ENCODE peak calls at places on chromosomes 4 and X, in nine cellular contexts. One of them, this sample, is unnamed.

GRCh38 chr4:56440983-56441382 is 4.9 kb downstream of the PAICS start:
- DNase-seq in colonic mucosa: no peak
- DNase-seq in tibial artery: no peak
- DNase-seq in spleen: no peak
- DNase-seq in lower lobe of right lung: no peak
- DNase-seq in right atrium auricular region: no peak
- DNase-seq in thyroid gland: no peak
- DNase-seq in psoas muscle: no peak
- DNase-seq in tibial nerve: no peak
- DNase-seq in this sample: no peak

GRCh38 chr4:112448211-112448745 is 67.7 kb downstream of the NEUROG2 start:
- DNase-seq in colonic mucosa: no peak
- DNase-seq in tibial artery: no peak
- DNase-seq in spleen: no peak
- DNase-seq in lower lobe of right lung: no peak
- DNase-seq in right atrium auricular region: no peak
- DNase-seq in thyroid gland: no peak
- DNase-seq in psoas muscle: no peak
- DNase-seq in tibial nerve: no peak
- DNase-seq in this sample: no peak

GRCh38 chr4:129344058-129344457 is 248.1 kb downstream of the C4orf33 start:
- DNase-seq in colonic mucosa: peak
- DNase-seq in tibial artery: no peak
- DNase-seq in spleen: no peak
- DNase-seq in lower lobe of right lung: no peak
- DNase-seq in right atrium auricular region: no peak
- DNase-seq in thyroid gland: peak
- DNase-seq in psoas muscle: no peak
- DNase-seq in tibial nerve: no peak
- DNase-seq in this sample: no peak

GRCh38 chr4:16496501-16496900 is 270.2 kb upstream of the TAPT1 start:
- DNase-seq in colonic mucosa: no peak
- DNase-seq in tibial artery: no peak
- DNase-seq in spleen: no peak
- DNase-seq in lower lobe of right lung: no peak
- DNase-seq in right atrium auricular region: no peak
- DNase-seq in thyroid gland: peak
- DNase-seq in psoas muscle: peak
- DNase-seq in tibial nerve: no peak
- DNase-seq in this sample: no peak

GRCh38 chrX:115330498-115331138 is 41.1 kb downstream of the LUZP4 start:
- DNase-seq in colonic mucosa: peak
- DNase-seq in tibial artery: no peak
- DNase-seq in spleen: no peak
- DNase-seq in lower lobe of right lung: no peak
- DNase-seq in right atrium auricular region: no peak
- DNase-seq in thyroid gland: peak
- DNase-seq in psoas muscle: peak
- DNase-seq in tibial nerve: no peak
- DNase-seq in this sample: no peak

GRCh38 chr4:75432683-75433082 is 81.5 kb downstream of the RCHY1 start:
- DNase-seq in colonic mucosa: no peak
- DNase-seq in tibial artery: no peak
- DNase-seq in spleen: no peak
- DNase-seq in lower lobe of right lung: no peak
- DNase-seq in right atrium auricular region: no peak
- DNase-seq in thyroid gland: no peak
- DNase-seq in psoas muscle: no peak
- DNase-seq in tibial nerve: no peak
- DNase-seq in this sample: no peak

GRCh38 chrX:115702982-115703381 is 142.0 kb downstream of the PLS3 start:
- DNase-seq in colonic mucosa: no peak
- DNase-seq in tibial artery: no peak
- DNase-seq in spleen: no peak
- DNase-seq in lower lobe of right lung: no peak
- DNase-seq in right atrium auricular region: no peak
- DNase-seq in thyroid gland: no peak
- DNase-seq in psoas muscle: no peak
- DNase-seq in tibial nerve: no peak
- DNase-seq in this sample: no peak

GRCh38 chr4:125115941-125116340 is 198.8 kb upstream of the FAT4 start:
- DNase-seq in colonic mucosa: no peak
- DNase-seq in tibial artery: no peak
- DNase-seq in spleen: no peak
- DNase-seq in lower lobe of right lung: no peak
- DNase-seq in right atrium auricular region: no peak
- DNase-seq in thyroid gland: no peak
- DNase-seq in psoas muscle: no peak
- DNase-seq in tibial nerve: no peak
- DNase-seq in this sample: no peak

GRCh38 chrX:19121898-19122640 is at the start of gene ADGRG2:
- DNase-seq in colonic mucosa: peak
- DNase-seq in tibial artery: no peak
- DNase-seq in spleen: no peak
- DNase-seq in lower lobe of right lung: peak
- DNase-seq in right atrium auricular region: no peak
- DNase-seq in thyroid gland: peak
- DNase-seq in psoas muscle: peak
- DNase-seq in tibial nerve: peak
- DNase-seq in this sample: no peak

GRCh38 chrX:77342028-77342427 is 105.2 kb upstream of the FGF16 start:
- DNase-seq in colonic mucosa: no peak
- DNase-seq in tibial artery: no peak
- DNase-seq in spleen: no peak
- DNase-seq in lower lobe of right lung: no peak
- DNase-seq in right atrium auricular region: no peak
- DNase-seq in thyroid gland: no peak
- DNase-seq in psoas muscle: no peak
- DNase-seq in tibial nerve: no peak
- DNase-seq in this sample: no peak

GRCh38 chrX:111180750-111181240 is 84.8 kb downstream of the PAK3 start:
- DNase-seq in colonic mucosa: no peak
- DNase-seq in tibial artery: no peak
- DNase-seq in spleen: no peak
- DNase-seq in lower lobe of right lung: no peak
- DNase-seq in right atrium auricular region: no peak
- DNase-seq in thyroid gland: no peak
- DNase-seq in psoas muscle: no peak
- DNase-seq in tibial nerve: no peak
- DNase-seq in this sample: no peak

GRCh38 chrX:13685126-13685763 is 3.7 kb upstream of the RAB9A start:
- DNase-seq in colonic mucosa: no peak
- DNase-seq in tibial artery: no peak
- DNase-seq in spleen: no peak
- DNase-seq in lower lobe of right lung: no peak
- DNase-seq in right atrium auricular region: no peak
- DNase-seq in thyroid gland: no peak
- DNase-seq in psoas muscle: no peak
- DNase-seq in tibial nerve: no peak
- DNase-seq in this sample: no peak

GRCh38 chrX:8284131-8284530 is 113.1 kb upstream of the VCX2 start:
- DNase-seq in colonic mucosa: no peak
- DNase-seq in tibial artery: no peak
- DNase-seq in spleen: no peak
- DNase-seq in lower lobe of right lung: no peak
- DNase-seq in right atrium auricular region: no peak
- DNase-seq in thyroid gland: peak
- DNase-seq in psoas muscle: no peak
- DNase-seq in tibial nerve: no peak
- DNase-seq in this sample: no peak

GRCh38 chrX:54043084-54043483 is 1.2 kb downstream of the PHF8 start:
- DNase-seq in colonic mucosa: no peak
- DNase-seq in tibial artery: no peak
- DNase-seq in spleen: no peak
- DNase-seq in lower lobe of right lung: no peak
- DNase-seq in right atrium auricular region: no peak
- DNase-seq in thyroid gland: no peak
- DNase-seq in psoas muscle: no peak
- DNase-seq in tibial nerve: no peak
- DNase-seq in this sample: no peak

GRCh38 chrX:54044877-54045328 is 630 bp upstream of the PHF8 start:
- DNase-seq in colonic mucosa: no peak
- DNase-seq in tibial artery: no peak
- DNase-seq in spleen: no peak
- DNase-seq in lower lobe of right lung: no peak
- DNase-seq in right atrium auricular region: no peak
- DNase-seq in thyroid gland: no peak
- DNase-seq in psoas muscle: no peak
- DNase-seq in tibial nerve: no peak
- DNase-seq in this sample: no peak

GRCh38 chrX:54044126-54044876 is at the start of gene PHF8:
- DNase-seq in colonic mucosa: peak
- DNase-seq in tibial artery: peak
- DNase-seq in spleen: peak
- DNase-seq in lower lobe of right lung: peak
- DNase-seq in right atrium auricular region: peak
- DNase-seq in thyroid gland: peak
- DNase-seq in psoas muscle: peak
- DNase-seq in tibial nerve: peak
- DNase-seq in this sample: peak

GRCh38 chrX:54043696-54044125 is 562 bp downstream of the PHF8 start:
- DNase-seq in colonic mucosa: peak
- DNase-seq in tibial artery: peak
- DNase-seq in spleen: peak
- DNase-seq in lower lobe of right lung: no peak
- DNase-seq in right atrium auricular region: no peak
- DNase-seq in thyroid gland: peak
- DNase-seq in psoas muscle: peak
- DNase-seq in tibial nerve: peak
- DNase-seq in this sample: peak

DNA sequence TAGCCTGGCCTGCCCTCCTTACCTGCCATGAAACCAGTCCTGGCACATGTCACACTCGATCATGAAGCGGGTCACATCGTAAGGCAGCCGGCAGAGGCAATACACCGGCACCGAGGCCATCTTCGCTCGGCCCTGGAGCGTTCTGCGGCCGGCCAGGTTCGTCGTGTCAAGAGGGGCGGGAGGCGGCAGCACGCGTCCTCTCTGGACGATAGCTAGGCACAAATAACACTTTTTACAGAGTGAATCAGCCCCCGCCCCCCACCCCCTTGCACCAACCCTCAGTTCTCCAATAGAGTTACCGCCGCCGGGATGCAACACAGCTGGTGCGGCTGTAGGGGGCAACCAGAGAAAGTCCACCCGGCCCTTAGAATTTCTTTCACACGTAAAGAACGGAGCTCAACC is 1.7 kb downstream of the PHF8 start:
- DNase-seq in colonic mucosa: peak
- DNase-seq in tibial artery: peak
- DNase-seq in spleen: peak
- DNase-seq in lower lobe of right lung: peak
- DNase-seq in right atrium auricular region: peak
- DNase-seq in thyroid gland: peak
- DNase-seq in psoas muscle: peak
- DNase-seq in tibial nerve: peak
- DNase-seq in this sample: peak
- H3K27ac ChIP-seq in colonic mucosa: no peak
- H3K27ac ChIP-seq in tibial artery: peak
- H3K27ac ChIP-seq in spleen: peak
- H3K27ac ChIP-seq in lower lobe of right lung: no peak
- H3K27ac ChIP-seq in right atrium auricular region: peak
- H3K27ac ChIP-seq in thyroid gland: no peak
- H3K27ac ChIP-seq in psoas muscle: no peak
- H3K27ac ChIP-seq in tibial nerve: no peak
- H3K27ac ChIP-seq in this sample: peak

DNA sequence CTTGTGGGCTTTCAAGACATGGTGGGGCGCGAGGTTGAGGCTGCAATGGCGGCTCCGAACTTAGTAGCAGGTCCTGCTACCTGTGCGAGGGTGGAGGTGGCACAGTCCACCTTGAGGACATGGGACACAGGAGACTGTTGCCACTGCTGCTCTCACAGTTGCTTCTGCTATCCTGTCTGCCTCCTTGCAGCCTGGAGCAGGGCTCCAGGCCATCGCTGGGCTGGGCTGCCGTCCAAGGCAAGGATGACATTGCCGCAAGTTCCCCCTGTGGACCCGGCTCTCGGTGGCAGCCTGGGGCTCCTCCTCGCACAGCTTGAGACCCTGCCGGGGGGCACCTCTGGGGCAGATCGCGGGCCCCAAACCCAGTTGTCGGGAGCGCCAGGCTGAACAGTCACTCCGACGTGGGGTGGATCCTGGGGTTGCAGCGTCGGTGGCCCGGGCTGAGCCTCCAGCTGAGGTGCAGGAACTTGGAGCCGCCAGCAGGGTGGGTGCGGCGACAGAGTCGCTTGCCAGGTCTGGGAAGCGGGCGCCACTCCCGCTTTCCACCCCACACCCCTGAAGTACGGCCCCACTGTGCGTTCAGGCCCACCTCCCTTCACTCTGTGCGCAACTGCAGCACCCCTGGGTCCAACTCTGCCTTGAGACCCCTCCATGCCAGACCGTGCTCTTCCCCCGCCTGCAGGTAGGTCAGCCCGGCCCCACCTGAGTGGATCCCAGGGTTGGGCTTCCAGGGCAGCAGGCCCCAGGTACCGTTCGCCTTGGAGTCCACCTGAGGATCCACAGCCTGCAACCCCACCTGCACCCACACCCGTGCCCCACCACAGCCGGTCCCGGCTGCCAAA is 192.7 kb upstream of the NUDT6 start:
- DNase-seq in colonic mucosa: no peak
- DNase-seq in tibial artery: no peak
- DNase-seq in spleen: peak
- DNase-seq in lower lobe of right lung: no peak
- DNase-seq in right atrium auricular region: no peak
- DNase-seq in thyroid gland: no peak
- DNase-seq in psoas muscle: no peak
- DNase-seq in tibial nerve: no peak
- DNase-seq in this sample: no peak
- TF ChIP-seq CTCF in colonic mucosa: no peak
- TF ChIP-seq CTCF in tibial artery: no peak
- TF ChIP-seq CTCF in spleen: no peak
- TF ChIP-seq CTCF in lower lobe of right lung: no peak
- TF ChIP-seq CTCF in right atrium auricular region: no peak
- TF ChIP-seq CTCF in thyroid gland: no peak
- TF ChIP-seq CTCF in psoas muscle: no peak
- TF ChIP-seq CTCF in tibial nerve: no peak
- TF ChIP-seq CTCF in this sample: no peak

GRCh38 chr4:182495986-182496385 is 252.8 kb downstream of the TENM3 start:
- DNase-seq in colonic mucosa: no peak
- DNase-seq in tibial artery: no peak
- DNase-seq in spleen: no peak
- DNase-seq in lower lobe of right lung: no peak
- DNase-seq in right atrium auricular region: no peak
- DNase-seq in thyroid gland: no peak
- DNase-seq in psoas muscle: no peak
- DNase-seq in tibial nerve: no peak
- DNase-seq in this sample: no peak
- H3K27ac ChIP-seq in colonic mucosa: no peak
- H3K27ac ChIP-seq in tibial artery: no peak
- H3K27ac ChIP-seq in spleen: no peak
- H3K27ac ChIP-seq in lower lobe of right lung: no peak
- H3K27ac ChIP-seq in right atrium auricular region: no peak
- H3K27ac ChIP-seq in thyroid gland: no peak
- H3K27ac ChIP-seq in psoas muscle: no peak
- H3K27ac ChIP-seq in tibial nerve: no peak
- H3K27ac ChIP-seq in this sample: no peak

DNA sequence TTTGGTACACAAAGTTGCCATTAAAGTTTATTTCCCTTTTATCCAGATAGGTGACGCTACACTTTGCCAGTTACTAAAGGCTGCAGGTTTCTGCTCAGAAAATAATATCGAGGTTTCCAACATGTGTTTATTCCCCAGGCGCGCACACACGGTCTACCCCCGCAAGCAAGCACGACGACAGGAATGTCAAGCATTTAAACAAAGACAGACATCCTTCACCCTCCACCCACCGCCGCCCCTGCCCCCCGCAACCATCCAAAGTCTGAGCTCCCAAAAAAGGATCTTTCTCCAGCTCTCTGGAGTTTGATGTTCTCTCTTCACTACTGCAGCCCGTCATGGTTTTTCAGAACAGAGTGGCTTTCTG is 1.3 kb upstream of the PCDH7 start:
- DNase-seq in colonic mucosa: no peak
- DNase-seq in tibial artery: no peak
- DNase-seq in spleen: no peak
- DNase-seq in lower lobe of right lung: no peak
- DNase-seq in right atrium auricular region: no peak
- DNase-seq in thyroid gland: peak
- DNase-seq in psoas muscle: no peak
- DNase-seq in tibial nerve: no peak
- DNase-seq in this sample: no peak
- TF ChIP-seq CTCF in colonic mucosa: no peak
- TF ChIP-seq CTCF in tibial artery: peak
- TF ChIP-seq CTCF in spleen: no peak
- TF ChIP-seq CTCF in lower lobe of right lung: no peak
- TF ChIP-seq CTCF in right atrium auricular region: no peak
- TF ChIP-seq CTCF in thyroid gland: peak
- TF ChIP-seq CTCF in psoas muscle: no peak
- TF ChIP-seq CTCF in tibial nerve: no peak
- TF ChIP-seq CTCF in this sample: no peak